ENCODE peak calls at places on chromosome X, in four cellular contexts. R is pancreas, Y is mucosa of descending colon, K is heart right ventricle. P is an unnamed sample.
A peak's percentile ranks its signal among the peaks of the same experiment; 100 is the strongest.

GRCh38 chrX:118181030-118181429 is 64.4 kb upstream of the KLHL13 start:
- ATAC-seq in Y (no peak), K (no peak), R (peak; percentile 54), P (no peak)

GRCh38 chrX:20487227-20487626 is 220.5 kb upstream of the RPS6KA3 start:
- ATAC-seq in K (no peak), R (no peak), Y (no peak), P (no peak)

GRCh38 chrX:39936886-39937770 is 160.6 kb downstream of the BCOR start:
- ATAC-seq in Y (peak; percentile 57), R (no peak), K (no peak), P (no peak)

GRCh38 chrX:140715787-140716186 is 6.2 kb downstream of the LINC00632 start:
- ATAC-seq in R (no peak), Y (no peak), K (no peak), P (no peak)

GRCh38 chrX:153727108-153727931 is 2.7 kb downstream of the ABCD1 start:
- ATAC-seq in K (peak; percentile 14), Y (peak; percentile 2), R (peak; percentile 48), P (peak; percentile 23)

GRCh38 chrX:121195719-121196118 is 148.3 kb downstream of the GLUD2 start:
- ATAC-seq in K (no peak), R (no peak), Y (no peak), P (no peak)

GRCh38 chrX:11205796-11206195 is 87.4 kb upstream of the AMELX start:
- ATAC-seq in Y (no peak), R (no peak), K (no peak), P (no peak)

GRCh38 chrX:368811-369562 is 17.7 kb downstream of the PPP2R3B start:
- ATAC-seq in K (peak; percentile 74), Y (no peak), R (no peak), P (no peak)

GRCh38 chrX:63661676-63662075 is 123.3 kb downstream of the ARHGEF9 start:
- ATAC-seq in Y (no peak), R (no peak), K (no peak), P (no peak)

GRCh38 chrX:8815460-8816065 is 14.4 kb upstream of the FAM9A start:
- ATAC-seq in R (peak; percentile 67), Y (peak; percentile 52), K (no peak), P (no peak)

GRCh38 chrX:153725039-153725831 is 579 bp downstream of the ABCD1 start:
- ATAC-seq in Y (no peak), R (no peak), K (no peak), P (no peak)

GRCh38 chrX:19707472-19707871 is 179.9 kb downstream of the SH3KBP1 start:
- ATAC-seq in R (no peak), Y (no peak), K (no peak), P (no peak)

GRCh38 chrX:3320471-3321046 is 25.9 kb downstream of the MXRA5 start:
- ATAC-seq in K (peak; percentile 55), R (no peak), Y (no peak), P (no peak)

GRCh38 chrX:34884693-34885277 is 57.8 kb upstream of the FAM47B start:
- ATAC-seq in Y (no peak), K (no peak), R (peak; percentile 69), P (peak; percentile 88)

GRCh38 chrX:21639775-21640174 is 18.4 kb downstream of the KLHL34 start:
- ATAC-seq in Y (no peak), K (no peak), R (no peak), P (no peak)

GRCh38 chrX:2691543-2692220 is 587 bp downstream of the CD99 start:
- ATAC-seq in K (peak; percentile 58), Y (peak; percentile 5), R (peak; percentile 22), P (peak; percentile 20)

GRCh38 chrX:132677233-132677716 is 188.4 kb upstream of the MBNL3 start:
- ATAC-seq in R (no peak), Y (peak; percentile 18), K (no peak), P (no peak)

GRCh38 chrX:37871626-37872302 is 24.4 kb upstream of the DYNLT3 start:
- ATAC-seq in K (peak; percentile 52), Y (peak; percentile 40), R (peak; percentile 29), P (no peak)

GRCh38 chrX:19566359-19567141 is 51.2 kb upstream of the MAP3K15 start:
- ATAC-seq in Y (peak; percentile 43), R (no peak), K (peak; percentile 16), P (no peak)

GRCh38 chrX:24702362-24703184 is 8.9 kb downstream of the POLA1 start:
- ATAC-seq in Y (no peak), R (no peak), K (no peak), P (no peak)

GRCh38 chrX:26442340-26442739 is 226.4 kb downstream of the MAGEB5 start:
- ATAC-seq in R (peak; percentile 59), K (no peak), Y (no peak), P (no peak)

GRCh38 chrX:72101597-72102037 is 30.1 kb downstream of the RTL5 start:
- ATAC-seq in K (no peak), R (no peak), Y (no peak), P (no peak)

GRCh38 chrX:128781506-128781905 is 729.3 kb upstream of the ACTRT1 start:
- ATAC-seq in K (no peak), Y (peak; percentile 78), R (peak; percentile 60), P (no peak)

GRCh38 chrX:6149231-6149870 is 79.3 kb downstream of the NLGN4X start:
- ATAC-seq in Y (no peak), R (no peak), K (no peak), P (no peak)

GRCh38 chrX:108165349-108166111 is 74.0 kb downstream of the ATG4A start:
- ATAC-seq in K (no peak), Y (peak; percentile 49), R (peak; percentile 44), P (no peak)

GRCh38 chrX:19725545-19726102 is 161.8 kb downstream of the SH3KBP1 start:
- ATAC-seq in Y (peak; percentile 90), K (no peak), R (peak; percentile 25), P (no peak)

GRCh38 chrX:54248309-54248708 is 65.3 kb upstream of the FAM120C start:
- ATAC-seq in Y (no peak), R (peak; percentile 73), K (no peak), P (no peak)

GRCh38 chrX:1554469-1555210 is 17.7 kb upstream of the P2RY8 start:
- ATAC-seq in K (no peak), R (no peak), Y (peak; percentile 92), P (no peak)

GRCh38 chrX:154698630-154699248 is 45.4 kb upstream of the CTAG2 start:
- ATAC-seq in Y (no peak), R (no peak), K (peak; percentile 73), P (no peak)

GRCh38 chrX:131841496-131842410 is 181.3 kb upstream of the STK26 start:
- ATAC-seq in Y (peak; percentile 87), K (peak; percentile 71), R (peak; percentile 95), P (no peak)

GRCh38 chrX:10098235-10098819 is 58.4 kb upstream of the CLCN4 start:
- ATAC-seq in K (peak; percentile 59), Y (peak; percentile 61), R (no peak), P (no peak)

GRCh38 chrX:45134775-45135174 is 65.9 kb downstream of the DIPK2B start:
- ATAC-seq in K (peak; percentile 59), Y (no peak), R (no peak), P (no peak)

GRCh38 chrX:826026-826425 is 195.4 kb downstream of the SHOX start:
- ATAC-seq in R (no peak), Y (no peak), K (no peak), P (peak; percentile 55)

GRCh38 chrX:22122510-22122909 is 90.4 kb downstream of the PHEX start:
- ATAC-seq in Y (no peak), R (no peak), K (no peak), P (peak; percentile 71)

GRCh38 chrX:110032534-110033161 is 29.7 kb downstream of the TMEM164 start:
- ATAC-seq in R (no peak), K (no peak), Y (no peak), P (no peak)

GRCh38 chrX:37844622-37845021 is 2.7 kb downstream of the DYNLT3 start:
- ATAC-seq in Y (no peak), K (no peak), R (no peak), P (no peak)

GRCh38 chrX:23503835-23504539 is 163.3 kb upstream of the PRDX4 start:
- ATAC-seq in K (peak; percentile 94), R (peak; percentile 99), Y (peak; percentile 98), P (peak; percentile 48)

GRCh38 chrX:154123241-154124219 is 20.5 kb upstream of the OPN1LW start:
- ATAC-seq in K (peak; percentile 91), Y (peak; percentile 95), R (peak; percentile 70), P (no peak)

GRCh38 chrX:71609095-71609750 is 9.1 kb downstream of the CXCR3 start:
- ATAC-seq in R (no peak), Y (peak; percentile 47), K (no peak), P (no peak)

DNA sequence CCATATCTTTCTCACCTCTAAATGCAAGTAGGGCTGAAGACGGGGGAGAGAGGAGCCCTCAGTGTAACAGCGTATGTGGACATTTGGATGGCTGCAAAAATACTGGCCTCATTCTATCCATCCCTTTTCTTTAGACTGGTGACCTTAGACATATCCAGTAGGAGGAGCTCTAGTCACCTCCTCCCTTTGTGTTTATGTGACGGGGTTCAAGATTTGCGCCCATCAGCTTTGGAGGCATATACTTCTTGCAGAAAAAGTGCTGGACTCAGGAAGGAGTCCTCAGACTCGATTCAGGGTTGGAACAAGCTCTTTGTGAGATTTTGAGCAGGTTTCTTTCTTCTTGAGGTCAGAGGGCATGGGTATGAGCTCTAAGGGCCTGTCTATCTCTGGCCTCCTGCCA is 86.2 kb downstream of the MAMLD1 start:
- ATAC-seq in K (no peak), R (no peak), Y (no peak), P (no peak)
- TF ChIP-seq CTCF in K (no peak), R (no peak), Y (no peak), P (no peak)

GRCh38 chrX:46554942-46555341 is 9.7 kb upstream of the ZNF674 start:
- ATAC-seq in R (no peak), K (no peak), Y (no peak), P (no peak)
- TF ChIP-seq CTCF in R (no peak), K (peak; percentile 33), Y (no peak), P (peak; percentile 12)

DNA sequence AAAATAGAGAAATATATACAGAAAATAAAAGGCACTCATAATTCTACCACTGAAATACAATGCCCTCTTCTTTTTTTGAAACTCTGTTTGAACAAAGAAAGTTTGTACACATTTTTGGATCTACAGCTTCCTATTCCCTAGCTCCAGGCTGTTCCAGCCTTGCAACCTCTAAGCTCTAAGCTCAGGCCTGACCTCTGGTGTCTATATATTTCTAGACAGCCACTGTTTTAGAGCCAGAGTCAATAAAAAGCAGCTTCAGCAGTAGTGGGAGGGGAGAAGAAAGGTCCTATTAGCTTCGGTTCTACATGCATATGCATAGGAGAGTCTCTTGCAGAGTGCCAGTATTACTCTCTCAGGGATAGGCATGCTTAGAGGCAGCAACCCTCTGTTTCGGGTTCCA is 39.7 kb downstream of the CLDN2 start:
- ATAC-seq in Y (peak; percentile 70), R (peak; percentile 78), K (no peak), P (no peak)
- TF ChIP-seq CTCF in Y (no peak), R (no peak), K (no peak), P (no peak)

GRCh38 chrX:130801901-130802300 is 101.1 kb downstream of the ENOX2 start:
- ATAC-seq in Y (no peak), K (no peak), R (no peak), P (no peak)
- TF ChIP-seq CTCF in Y (no peak), K (no peak), R (no peak), P (no peak)

GRCh38 chrX:122268353-122268752 is 915.7 kb upstream of the GRIA3 start:
- ATAC-seq in K (no peak), R (no peak), Y (no peak), P (no peak)
- TF ChIP-seq CTCF in K (no peak), R (no peak), Y (no peak), P (no peak)

P was measured in gastroesophageal sphincter.